ENCODE peak calls at places on chromosomes 2 and 18, in seven cellular contexts. I is GM12878, Q is K562, K is H1, Y is HCT116, N is SK-N-SH, D is HepG2. B is an unnamed sample.

GRCh38 chr18:11847811-11848210 is 3.4 kb upstream of the CHMP1B start:
- DNase-seq in I (no peak), Q (no peak), K (no peak), Y (no peak), N (no peak), D (no peak), B (no peak)

GRCh38 chr2:16943279-16943958 is 277.8 kb upstream of the CYRIA start:
- DNase-seq in I (no peak), Q (no peak), K (no peak), Y (no peak), N (no peak), D (no peak), B (no peak)

GRCh38 chr2:236517463-236518077 is 52.1 kb upstream of the ACKR3 start:
- DNase-seq in I (no peak), Q (no peak), K (no peak), Y (no peak), N (no peak), D (no peak), B (no peak)

GRCh38 chr18:3652380-3653262 is 202.6 kb downstream of the TGIF1 start:
- DNase-seq in I (no peak), Q (peak; percentile 100), K (peak; percentile 51), Y (peak; percentile 98), N (peak; percentile 45), D (peak; percentile 96), B (no peak)

GRCh38 chr2:201383156-201383555 is 26.0 kb upstream of the FLACC1 start:
- DNase-seq in I (no peak), Q (peak; percentile 38), K (no peak), Y (no peak), N (no peak), D (no peak), B (no peak)

GRCh38 chr18:76490701-76491171 is 4.3 kb downstream of the ZNF516 start:
- DNase-seq in I (no peak), Q (no peak), K (no peak), Y (no peak), N (peak; percentile 44), D (no peak), B (peak; percentile 64)

GRCh38 chr2:16635796-16636699 is 29.6 kb downstream of the CYRIA start:
- DNase-seq in I (no peak), Q (peak; percentile 83), K (no peak), Y (no peak), N (peak; percentile 66), D (no peak), B (peak; percentile 25)

GRCh38 chr2:112183327-112184025 is 45.3 kb downstream of the FBLN7 start:
- DNase-seq in I (no peak), Q (no peak), K (no peak), Y (no peak), N (no peak), D (no peak), B (no peak)

GRCh38 chr2:158501301-158501700 is 44.5 kb downstream of the PKP4 start:
- DNase-seq in I (no peak), Q (no peak), K (no peak), Y (no peak), N (no peak), D (no peak), B (no peak)

GRCh38 chr18:79571221-79572092 is 108.1 kb upstream of the CTDP1 start:
- DNase-seq in I (no peak), Q (no peak), K (no peak), Y (peak; percentile 48), N (no peak), D (no peak), B (no peak)

GRCh38 chr2:120797421-120798289 is 62.0 kb downstream of the GLI2 start:
- DNase-seq in I (no peak), Q (no peak), K (no peak), Y (no peak), N (no peak), D (no peak), B (no peak)

GRCh38 chr2:158893474-158893873 is 75.0 kb upstream of the TANC1 start:
- DNase-seq in I (no peak), Q (no peak), K (no peak), Y (no peak), N (no peak), D (no peak), B (no peak)

GRCh38 chr2:98036349-98037000 is 40.7 kb upstream of the TMEM131 start:
- DNase-seq in I (no peak), Q (no peak), K (no peak), Y (no peak), N (no peak), D (no peak), B (no peak)

GRCh38 chr2:17076535-17076934 is 410.9 kb upstream of the CYRIA start:
- DNase-seq in I (no peak), Q (no peak), K (no peak), Y (no peak), N (no peak), D (no peak), B (no peak)

GRCh38 chr2:142150453-142150852 is 19.6 kb upstream of the LRP1B start:
- DNase-seq in I (no peak), Q (no peak), K (no peak), Y (no peak), N (no peak), D (no peak), B (no peak)

GRCh38 chr2:70258532-70258875 is 567 bp downstream of the PCYOX1 start:
- DNase-seq in I (no peak), Q (peak; percentile 60), K (no peak), Y (no peak), N (peak; percentile 56), D (peak; percentile 41), B (peak; percentile 44)

GRCh38 chr2:50648031-50648430 is 383.9 kb downstream of the NRXN1 start:
- DNase-seq in I (no peak), Q (no peak), K (no peak), Y (no peak), N (no peak), D (no peak), B (no peak)

GRCh38 chr18:31983976-31984375 is 34.6 kb upstream of the RNF125 start:
- DNase-seq in I (no peak), Q (no peak), K (no peak), Y (no peak), N (no peak), D (no peak), B (no peak)

GRCh38 chr18:10403675-10404074 is 50.8 kb upstream of the APCDD1 start:
- DNase-seq in I (no peak), Q (no peak), K (no peak), Y (no peak), N (no peak), D (no peak), B (no peak)

GRCh38 chr2:11097988-11098387 is 57.3 kb upstream of the SLC66A3 start:
- DNase-seq in I (no peak), Q (no peak), K (no peak), Y (no peak), N (no peak), D (no peak), B (no peak)

GRCh38 chr2:141331127-141331526 is 799.7 kb downstream of the LRP1B start:
- DNase-seq in I (no peak), Q (no peak), K (no peak), Y (no peak), N (no peak), D (no peak), B (no peak)

GRCh38 chr2:63514237-63514716 is 74.0 kb downstream of the WDPCP start:
- DNase-seq in I (no peak), Q (no peak), K (no peak), Y (no peak), N (no peak), D (no peak), B (no peak)

GRCh38 chr18:59437851-59438250 is 78.8 kb upstream of the LMAN1 start:
- DNase-seq in I (no peak), Q (no peak), K (no peak), Y (no peak), N (no peak), D (no peak), B (no peak)

GRCh38 chr2:101309211-101309700 is 755 bp upstream of the RNF149 start:
- DNase-seq in I (no peak), Q (no peak), K (no peak), Y (no peak), N (no peak), D (no peak), B (no peak)

GRCh38 chr2:204078003-204078698 is 141.6 kb downstream of the ICOS start:
- DNase-seq in I (no peak), Q (no peak), K (no peak), Y (no peak), N (no peak), D (no peak), B (no peak)

GRCh38 chr2:204069804-204070203 is 133.2 kb downstream of the ICOS start:
- DNase-seq in I (no peak), Q (no peak), K (no peak), Y (no peak), N (no peak), D (no peak), B (no peak)

GRCh38 chr2:204072443-204073324 is 136.1 kb downstream of the ICOS start:
- DNase-seq in I (no peak), Q (peak; percentile 30), K (peak; percentile 38), Y (peak; percentile 21), N (peak; percentile 16), D (peak; percentile 11), B (no peak)

GRCh38 chr2:204074434-204074833 is 137.9 kb downstream of the ICOS start:
- DNase-seq in I (no peak), Q (no peak), K (no peak), Y (no peak), N (peak; percentile 37), D (no peak), B (no peak)
- TF ChIP-seq JUND in I (no peak), Q (no peak), K (no peak), Y (no peak), N (no peak), D (no peak), B (no peak)

DNA sequence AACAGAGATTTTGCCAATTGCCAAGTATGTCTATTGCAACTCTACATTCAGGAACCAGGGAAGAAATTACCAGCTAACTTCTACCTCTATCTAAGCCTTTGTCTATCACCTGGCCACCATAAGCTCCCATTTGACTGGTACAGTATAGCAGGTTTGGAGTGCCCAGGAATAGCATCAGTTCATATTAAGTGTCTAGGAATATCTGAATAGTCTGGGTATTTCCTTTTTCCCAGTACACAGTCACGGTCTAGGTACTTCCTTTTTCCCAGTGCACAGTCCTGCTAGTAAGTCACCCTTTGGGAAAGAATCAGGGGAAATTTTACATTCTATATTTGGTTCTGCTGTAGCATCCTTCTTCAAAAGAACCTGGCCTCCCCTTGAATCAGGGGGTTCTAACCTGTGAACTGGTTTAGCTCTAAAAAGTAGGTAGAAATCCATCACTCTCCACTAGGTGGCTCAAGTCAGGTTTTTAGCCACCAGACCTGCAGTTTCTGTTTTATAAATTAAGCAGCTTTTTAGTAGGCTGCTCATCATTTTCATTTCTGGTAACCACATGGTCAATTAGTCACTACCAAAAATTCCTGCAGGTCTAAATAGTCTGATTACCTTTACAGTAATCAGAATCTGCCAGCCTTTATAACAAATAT is 49.3 kb upstream of the DNAJC10 start:
- DNase-seq in I (no peak), Q (peak; percentile 49), K (no peak), Y (peak; percentile 18), N (peak; percentile 27), D (peak; percentile 31), B (peak; percentile 33)
- TF ChIP-seq JUND in I (no peak), Q (no peak), K (no peak), Y (no peak), N (no peak), D (no peak), B (no peak)

GRCh38 chr2:1222062-1222461 is 191.2 kb upstream of the TPO start:
- DNase-seq in I (no peak), Q (no peak), K (no peak), Y (no peak), N (no peak), D (no peak), B (no peak)
- TF ChIP-seq JUND in I (no peak), Q (no peak), K (no peak), Y (no peak), N (no peak), D (no peak), B (no peak)

GRCh38 chr2:237774811-237775553 is 23.6 kb upstream of the RBM44 start:
- DNase-seq in I (peak; percentile 11), Q (peak; percentile 52), K (peak; percentile 7), Y (peak; percentile 56), N (peak; percentile 75), D (peak; percentile 79), B (peak; percentile 84)
- TF ChIP-seq JUND in I (no peak), Q (no peak), K (no peak), Y (no peak), N (no peak), D (no peak), B (no peak)

B was measured in T47D.